ENCODE peak calls at places on chromosomes 6 and 20, in five cellular contexts. Y, E, J, H and W are unnamed samples.

GRCh38 chr6:6105472-6106036 is 98.8 kb upstream of the NRN1 start:
- DNase-seq in E (no peak), H (no peak), J (no peak), Y (no peak), W (no peak)

GRCh38 chr20:49821381-49821780 is 8.8 kb downstream of the SLC9A8 start:
- DNase-seq in Y (no peak), J (no peak), H (no peak), E (no peak), W (no peak)

GRCh38 chr6:23414204-23414501 is 711.9 kb upstream of the NRSN1 start:
- DNase-seq in E (peak; percentile 16), J (peak; percentile 5), Y (no peak), H (no peak), W (peak; percentile 15)

GRCh38 chr6:71238351-71238750 is 50.3 kb upstream of the OGFRL1 start:
- DNase-seq in E (no peak), J (peak; percentile 28), H (no peak), Y (no peak), W (no peak)

GRCh38 chr6:161373905-161374451 is 100.1 kb upstream of the AGPAT4 start:
- DNase-seq in Y (peak; percentile 57), H (peak; percentile 69), J (peak; percentile 76), E (peak; percentile 65), W (no peak)

GRCh38 chr20:43778375-43778774 is 51.6 kb upstream of the GTSF1L start:
- DNase-seq in Y (no peak), J (no peak), H (no peak), E (no peak), W (no peak)

GRCh38 chr6:13406781-13407180 is 78.4 kb upstream of the TBC1D7 start:
- DNase-seq in H (no peak), Y (no peak), J (peak; percentile 50), E (no peak), W (no peak)

GRCh38 chr20:7856756-7857155 is 83.5 kb downstream of the HAO1 start:
- DNase-seq in E (no peak), Y (no peak), H (no peak), J (no peak), W (no peak)

GRCh38 chr6:147577466-147577865 is 69.0 kb downstream of the SAMD5 start:
- DNase-seq in J (no peak), Y (no peak), H (no peak), E (no peak), W (no peak)

GRCh38 chr6:20038805-20039204 is 173.5 kb downstream of the MBOAT1 start:
- DNase-seq in Y (no peak), H (no peak), E (no peak), J (no peak), W (no peak)

GRCh38 chr6:157128235-157128761 is 195.0 kb downstream of the TMEM242 start:
- DNase-seq in E (no peak), H (no peak), Y (no peak), J (no peak), W (no peak)

GRCh38 chr6:3771407-3772011 is 20.0 kb upstream of the PXDC1 start:
- DNase-seq in J (no peak), H (no peak), Y (no peak), E (no peak), W (no peak)

GRCh38 chr6:34284563-34285545 is 36.0 kb upstream of the SMIM29 start:
- DNase-seq in E (no peak), J (peak; percentile 42), H (no peak), Y (no peak), W (peak; percentile 66)

GRCh38 chr6:141141870-141142269 is 990.9 kb upstream of the GJE1 start:
- DNase-seq in Y (no peak), J (no peak), E (no peak), H (no peak), W (no peak)

GRCh38 chr20:32510120-32510600 is 75.0 kb downstream of the NOL4L start:
- DNase-seq in E (no peak), J (no peak), H (no peak), Y (no peak), W (no peak)

GRCh38 chr6:28743271-28743789 is 180.5 kb downstream of the TRIM27 start:
- DNase-seq in H (no peak), J (no peak), E (no peak), Y (no peak), W (no peak)

GRCh38 chr6:113317870-113318269 is 539.3 kb upstream of the MARCKS start:
- DNase-seq in E (no peak), J (no peak), Y (no peak), H (no peak), W (no peak)

GRCh38 chr6:63426844-63427243 is 107.1 kb upstream of the LGSN start:
- DNase-seq in E (no peak), H (no peak), Y (no peak), J (no peak), W (no peak)

GRCh38 chr6:113558966-113559365 is 298.2 kb upstream of the MARCKS start:
- DNase-seq in J (no peak), E (no peak), H (no peak), Y (no peak), W (no peak)

GRCh38 chr6:127879685-127880084 is 21.2 kb downstream of the THEMIS start:
- DNase-seq in H (peak; percentile 39), J (peak; percentile 20), E (no peak), Y (no peak), W (no peak)

GRCh38 chr20:63961664-63962425 is 5.6 kb upstream of the UCKL1 start:
- DNase-seq in Y (no peak), H (no peak), E (no peak), J (no peak), W (no peak)

GRCh38 chr6:26394289-26394688 is 7.8 kb upstream of the BTN3A1 start:
- DNase-seq in E (no peak), J (no peak), H (no peak), Y (no peak), W (peak; percentile 50)

GRCh38 chr20:7930386-7930785 is 9.9 kb downstream of the HAO1 start:
- DNase-seq in Y (no peak), E (no peak), J (no peak), H (no peak), W (no peak)

GRCh38 chr6:25058387-25058786 is 122.6 kb upstream of the RIPOR2 start:
- DNase-seq in H (no peak), Y (no peak), J (no peak), E (no peak), W (no peak)

GRCh38 chr6:157840776-157841175 is 17.7 kb downstream of the SNX9 start:
- DNase-seq in J (no peak), E (no peak), H (no peak), Y (no peak), W (no peak)

GRCh38 chr20:40513010-40513409 is 176.0 kb downstream of the MAFB start:
- DNase-seq in Y (no peak), E (no peak), J (no peak), H (no peak), W (no peak)

GRCh38 chr20:1888796-1889463 is 6.3 kb upstream of the SIRPA start:
- DNase-seq in E (no peak), H (no peak), Y (no peak), J (no peak), W (no peak)

GRCh38 chr20:46523696-46524328 is 10.5 kb upstream of the ZNF334 start:
- DNase-seq in Y (no peak), H (no peak), J (no peak), E (no peak), W (no peak)

GRCh38 chr20:41654884-41655283 is 36.7 kb upstream of the CHD6 start:
- DNase-seq in J (no peak), Y (no peak), H (no peak), E (no peak), W (no peak)

GRCh38 chr6:117915846-117916245 is 8.8 kb downstream of the SLC35F1 start:
- DNase-seq in E (no peak), H (no peak), J (no peak), Y (no peak), W (no peak)

GRCh38 chr6:145336119-145336518 is 399.2 kb downstream of the EPM2A start:
- DNase-seq in J (no peak), H (no peak), E (no peak), Y (no peak), W (no peak)

GRCh38 chr20:17786221-17786718 is 86.5 kb downstream of the BANF2 start:
- DNase-seq in Y (no peak), E (no peak), J (no peak), H (no peak), W (no peak)

GRCh38 chr20:2865630-2866029 is 7.7 kb upstream of the PTPRA start:
- DNase-seq in Y (no peak), E (no peak), H (no peak), J (peak; percentile 14), W (no peak)

GRCh38 chr20:46979603-46980241 is 85.1 kb downstream of the EYA2 start:
- DNase-seq in E (no peak), Y (no peak), H (no peak), J (no peak), W (no peak)

GRCh38 chr20:48195121-48195870 is 410.0 kb upstream of the SULF2 start:
- DNase-seq in H (no peak), E (no peak), J (no peak), Y (no peak), W (no peak)

GRCh38 chr6:36131517-36132220 is 1.4 kb downstream of the MAPK13 start:
- DNase-seq in E (no peak), H (no peak), Y (peak; percentile 31), J (no peak), W (no peak)

GRCh38 chr6:142300302-142300701 is 1.5 kb upstream of the ADGRG6 start:
- DNase-seq in H (no peak), Y (no peak), J (no peak), E (no peak), W (no peak)

GRCh38 chr20:21944227-21944626 is 238.8 kb downstream of the PAX1 start:
- DNase-seq in J (no peak), H (no peak), E (no peak), Y (no peak), W (no peak)